ENCODE peak calls at places on chromosomes 1 and 21, in ten cellular contexts. E, R, Z, P, Y, D, A, U, C and X are unnamed samples.

GRCh38 chr1:43968348-43968948 is 1.4 kb upstream of the DPH2 start:
- DNase-seq in E (no peak), R (no peak), Z (peak; percentile 75), P (no peak), Y (no peak), D (peak; percentile 65), A (peak; percentile 40), U (no peak), C (no peak), X (no peak)

GRCh38 chr1:173330149-173330951 is 123.2 kb upstream of the TNFSF4 start:
- DNase-seq in E (no peak), R (no peak), Z (no peak), P (no peak), Y (no peak), D (no peak), A (peak; percentile 88), U (no peak), C (no peak), X (no peak)

GRCh38 chr1:234213576-234214128 is 159.6 kb upstream of the COA6 start:
- DNase-seq in E (no peak), R (no peak), Z (no peak), P (no peak), Y (no peak), D (no peak), A (no peak), U (no peak), C (no peak), X (no peak)

GRCh38 chr1:233368784-233369120 is 41.2 kb downstream of the MAP3K21 start:
- DNase-seq in E (no peak), R (no peak), Z (no peak), P (no peak), Y (no peak), D (no peak), A (no peak), U (no peak), C (no peak), X (no peak)

GRCh38 chr1:236657398-236657797 is 28.9 kb upstream of the ACTN2 start:
- DNase-seq in E (no peak), R (no peak), Z (no peak), P (no peak), Y (no peak), D (no peak), A (no peak), U (no peak), C (no peak), X (no peak)

GRCh38 chr1:56073614-56074356 is 505.6 kb downstream of the PLPP3 start:
- DNase-seq in E (peak; percentile 63), R (no peak), Z (no peak), P (no peak), Y (no peak), D (no peak), A (no peak), U (no peak), C (no peak), X (no peak)

GRCh38 chr1:36035154-36035553 is 48.7 kb upstream of the TEKT2 start:
- DNase-seq in E (no peak), R (no peak), Z (no peak), P (no peak), Y (no peak), D (no peak), A (no peak), U (no peak), C (no peak), X (no peak)

GRCh38 chr1:184426278-184426674 is 39.4 kb downstream of the C1orf21 start:
- DNase-seq in E (no peak), R (no peak), Z (no peak), P (no peak), Y (no peak), D (no peak), A (no peak), U (no peak), C (no peak), X (no peak)

GRCh38 chr1:66980745-66981367 is 56.1 kb downstream of the MIER1 start:
- DNase-seq in E (no peak), R (no peak), Z (no peak), P (no peak), Y (no peak), D (no peak), A (peak; percentile 49), U (no peak), C (no peak), X (no peak)

GRCh38 chr1:212664409-212665199 is 35.0 kb downstream of the BATF3 start:
- DNase-seq in E (no peak), R (no peak), Z (no peak), P (no peak), Y (peak; percentile 32), D (no peak), A (no peak), U (no peak), C (no peak), X (no peak)

GRCh38 chr1:168945870-168946269 is 160.6 kb upstream of the ATP1B1 start:
- DNase-seq in E (peak; percentile 40), R (no peak), Z (no peak), P (no peak), Y (no peak), D (no peak), A (no peak), U (no peak), C (no peak), X (no peak)

GRCh38 chr1:90201467-90202358 is 206.8 kb downstream of the ZNF326 start:
- DNase-seq in E (no peak), R (no peak), Z (no peak), P (no peak), Y (no peak), D (no peak), A (peak; percentile 2), U (no peak), C (no peak), X (no peak)

GRCh38 chr1:153548722-153549695 is at the start of gene S100A3:
- DNase-seq in E (peak; percentile 82), R (no peak), Z (no peak), P (no peak), Y (no peak), D (no peak), A (peak; percentile 98), U (no peak), C (no peak), X (no peak)

GRCh38 chr21:32626633-32627196 is 14.5 kb upstream of the CFAP298 start:
- DNase-seq in E (no peak), R (no peak), Z (no peak), P (no peak), Y (no peak), D (no peak), A (peak; percentile 69), U (no peak), C (no peak), X (no peak)